ENCODE peak calls at places on chromosomes 3 and 15, in six cellular contexts. R, K, C, E, X and M are unnamed samples.

GRCh38 chr3:129347446-129347845 is 68.8 kb downstream of the HMCES start:
- DNase-seq in R (no peak), C (no peak), K (no peak), X (no peak), E (no peak), M (peak)

GRCh38 chr3:152834354-152835310 is at the start of gene P2RY1:
- DNase-seq in R (peak), X (peak), K (peak), E (peak), C (no peak), M (peak)

GRCh38 chr3:11810276-11810675 is 36.4 kb downstream of the TAMM41 start:
- DNase-seq in K (no peak), E (no peak), X (no peak), R (no peak), C (no peak), M (no peak)

GRCh38 chr15:99016680-99017321 is 9.2 kb upstream of the PGPEP1L start:
- DNase-seq in C (no peak), X (no peak), K (peak), R (no peak), E (no peak), M (no peak)

GRCh38 chr15:67185621-67186225 is 68.7 kb downstream of the AAGAB start:
- DNase-seq in E (peak), R (no peak), C (no peak), X (peak), K (no peak), M (no peak)

GRCh38 chr3:126084667-126085180 is 800 bp upstream of the SLC41A3 start:
- DNase-seq in E (no peak), K (no peak), C (no peak), R (no peak), X (no peak), M (no peak)

GRCh38 chr3:26078539-26078938 is 288.6 kb downstream of the OXSM start:
- DNase-seq in E (no peak), K (no peak), R (no peak), X (no peak), C (no peak), M (no peak)

GRCh38 chr3:9111349-9112265 is 137.8 kb downstream of the SRGAP3 start:
- DNase-seq in K (no peak), X (peak), E (peak), C (no peak), R (no peak), M (no peak)

GRCh38 chr3:99711361-99711760 is 73.0 kb downstream of the COL8A1 start:
- DNase-seq in K (no peak), E (no peak), C (no peak), R (no peak), X (no peak), M (no peak)

GRCh38 chr3:18190646-18191045 is 234.5 kb downstream of the SATB1 start:
- DNase-seq in R (no peak), X (no peak), E (no peak), K (no peak), C (no peak), M (no peak)

GRCh38 chr15:25136119-25136518 is 181.3 kb downstream of the SNRPN start:
- DNase-seq in C (no peak), R (no peak), K (peak), E (no peak), X (no peak), M (no peak)

GRCh38 chr15:70812827-70813364 is 41.1 kb downstream of the LARP6 start:
- DNase-seq in E (no peak), K (no peak), C (no peak), X (no peak), R (no peak), M (no peak)

GRCh38 chr15:85383470-85384148 is 3.2 kb downstream of the AKAP13 start:
- DNase-seq in C (no peak), X (no peak), E (no peak), K (no peak), R (no peak), M (no peak)

GRCh38 chr3:54171509-54171908 is 49.2 kb downstream of the CACNA2D3 start:
- DNase-seq in K (no peak), C (no peak), E (no peak), R (no peak), X (no peak), M (no peak)

GRCh38 chr3:107065094-107065861 is 312.0 kb upstream of the CCDC54 start:
- DNase-seq in C (no peak), K (no peak), R (no peak), E (no peak), X (no peak), M (no peak)

GRCh38 chr3:115512565-115513410 is 110.5 kb upstream of the GAP43 start:
- DNase-seq in X (no peak), C (no peak), K (peak), R (no peak), E (peak), M (no peak)

GRCh38 chr15:48175126-48175525 is 3.0 kb downstream of the MYEF2 start:
- DNase-seq in R (no peak), X (no peak), E (no peak), K (no peak), C (no peak), M (no peak)

GRCh38 chr3:169432692-169433432 is 230.7 kb downstream of the MECOM start:
- DNase-seq in E (no peak), C (no peak), K (no peak), R (no peak), X (no peak), M (no peak)

GRCh38 chr3:42098171-42098570 is 7.0 kb downstream of the TRAK1 start:
- DNase-seq in K (no peak), X (no peak), E (no peak), C (no peak), R (no peak), M (no peak)

GRCh38 chr3:126952983-126953660 is 29.8 kb upstream of the PLXNA1 start:
- DNase-seq in R (no peak), C (no peak), E (no peak), K (no peak), X (no peak), M (no peak)

GRCh38 chr15:69568621-69569020 is 116.0 kb downstream of the RPLP1 start:
- DNase-seq in E (no peak), C (no peak), X (no peak), R (no peak), K (no peak), M (no peak)

GRCh38 chr15:56241374-56242085 is 2.1 kb downstream of the RFX7 start:
- DNase-seq in K (no peak), X (no peak), C (no peak), E (no peak), R (no peak), M (no peak)

GRCh38 chr3:73401616-73402265 is 223.0 kb downstream of the PDZRN3 start:
- DNase-seq in C (no peak), K (no peak), X (no peak), E (peak), R (peak), M (no peak)

GRCh38 chr15:40235201-40235890 is 3.5 kb upstream of the PAK6 start:
- DNase-seq in K (no peak), X (no peak), E (no peak), R (no peak), C (no peak), M (no peak)

GRCh38 chr3:119582178-119582577 is 2.9 kb downstream of the ADPRH start:
- DNase-seq in R (no peak), K (no peak), E (no peak), C (no peak), X (no peak), M (no peak)

GRCh38 chr3:119018690-119019463 is 15.8 kb downstream of the IGSF11 start:
- DNase-seq in E (no peak), X (no peak), R (no peak), C (no peak), K (no peak), M (no peak)

GRCh38 chr3:10763248-10763620 is 52.8 kb upstream of the SLC6A11 start:
- DNase-seq in R (no peak), C (no peak), K (no peak), X (no peak), E (no peak), M (no peak)

GRCh38 chr3:48897401-48898376 is 993 bp downstream of the SLC25A20 start:
- DNase-seq in R (peak), C (no peak), X (no peak), E (peak), K (no peak), M (peak)

GRCh38 chr3:13587442-13587841 is 38.5 kb downstream of the FBLN2 start:
- DNase-seq in R (no peak), X (no peak), C (no peak), K (no peak), E (no peak), M (no peak)

GRCh38 chr15:64045774-64046346 is 425 bp downstream of the DAPK2 start:
- DNase-seq in C (no peak), X (no peak), R (peak), E (no peak), K (no peak), M (no peak)

GRCh38 chr3:57434041-57434440 is 110.1 kb downstream of the DNAH12 start:
- DNase-seq in R (no peak), K (peak), X (no peak), E (no peak), C (no peak), M (no peak)

GRCh38 chr15:85754993-85755392 is 39.7 kb downstream of the KLHL25 start:
- DNase-seq in K (no peak), X (no peak), R (no peak), E (peak), C (no peak), M (no peak)

GRCh38 chr3:57951106-57951882 is 56.9 kb upstream of the FLNB start:
- DNase-seq in E (peak), K (peak), X (peak), R (peak), C (no peak), M (peak)

GRCh38 chr15:50786871-50787270 is 21.4 kb upstream of the SPPL2A start:
- DNase-seq in E (no peak), K (no peak), C (no peak), X (no peak), R (no peak), M (no peak)

DNA sequence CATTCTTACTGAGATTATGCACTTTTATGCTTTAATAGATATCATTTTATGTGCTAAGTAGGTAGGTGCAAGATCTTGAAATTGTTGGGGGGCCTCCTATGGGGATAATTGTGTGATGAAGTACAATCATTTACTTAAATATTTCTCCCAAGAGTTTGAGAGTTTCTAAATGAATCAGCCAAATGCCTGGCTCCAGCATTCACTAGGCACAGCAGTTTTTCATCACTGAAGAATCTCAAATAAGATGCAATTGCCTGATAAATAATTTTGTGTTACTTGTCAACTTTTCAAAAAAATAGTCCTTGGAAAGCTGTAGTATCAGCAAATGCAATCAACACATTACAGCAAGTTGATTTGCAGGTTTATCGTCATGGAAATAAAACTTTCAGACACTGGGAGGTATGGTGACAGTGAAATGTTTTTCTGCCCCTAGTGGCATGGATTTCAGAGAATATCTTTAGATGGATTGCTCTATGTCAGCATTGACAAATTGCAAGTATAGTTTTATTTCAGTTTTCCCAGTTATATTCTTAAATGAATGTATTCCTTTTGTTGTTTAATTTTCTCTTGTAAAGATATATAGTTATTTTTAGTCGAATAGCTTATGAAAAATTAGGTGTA is 167.1 kb downstream of the NEK11 start:
- DNase-seq in C (no peak), R (no peak), E (no peak), K (no peak), X (no peak), M (no peak)
- TF ChIP-seq CTCF in C (no peak), R (no peak), E (no peak), K (no peak), X (no peak), M (no peak)

DNA sequence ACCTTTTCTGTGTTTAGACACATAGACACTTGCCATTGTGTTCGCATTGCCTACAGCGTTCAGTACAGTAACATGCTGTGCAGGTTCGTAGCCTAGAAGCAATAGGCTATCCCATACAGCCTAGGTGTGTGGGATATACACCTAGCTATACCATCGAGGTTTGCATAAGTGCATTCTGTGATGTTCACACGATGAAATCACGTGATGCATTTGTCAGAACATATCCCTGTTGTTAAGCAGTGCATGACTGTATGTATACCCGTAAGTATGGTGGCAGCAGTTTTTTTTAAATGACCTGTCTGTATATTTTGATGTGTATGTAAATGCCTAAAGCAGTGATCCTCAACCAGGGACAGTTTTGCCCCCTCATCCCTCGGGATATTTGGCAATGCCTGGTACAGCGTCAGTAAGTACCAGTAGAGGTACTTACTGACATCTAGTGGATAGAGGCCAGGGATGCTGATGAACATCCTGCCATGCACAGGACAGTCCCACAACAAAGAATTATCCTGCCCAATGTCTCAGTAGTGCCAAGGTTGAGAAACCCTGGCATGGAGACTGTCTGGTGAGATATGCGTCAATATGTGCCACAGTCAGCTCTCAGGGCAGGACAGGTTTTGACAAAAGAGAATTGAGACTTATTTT is 129.1 kb downstream of the HCN4 start:
- DNase-seq in K (no peak), C (no peak), X (no peak), R (no peak), E (no peak), M (no peak)
- TF ChIP-seq CTCF in K (no peak), C (no peak), X (no peak), R (no peak), E (no peak), M (no peak)

GRCh38 chr3:44554626-44555592 is at the start of gene ZKSCAN7:
- DNase-seq in R (peak), C (peak), E (peak), K (peak), X (peak), M (no peak)
- TF ChIP-seq CTCF in R (no peak), C (no peak), E (no peak), K (no peak), X (no peak), M (no peak)

GRCh38 chr3:68009865-68010264 is 355.5 kb upstream of the SUCLG2 start:
- DNase-seq in E (no peak), K (no peak), R (no peak), C (no peak), X (no peak), M (no peak)

GRCh38 chr3:68007621-68008226 is 353.3 kb upstream of the SUCLG2 start:
- DNase-seq in K (peak), R (no peak), C (peak), X (no peak), E (no peak), M (no peak)
- TF ChIP-seq CTCF in K (peak), R (no peak), C (no peak), X (no peak), E (no peak), M (no peak)

GRCh38 chr3:50519471-50520089 is 16.1 kb upstream of the CACNA2D2 start:
- DNase-seq in E (peak), X (peak), R (peak), K (peak), C (peak), M (no peak)

GRCh38 chr3:50516048-50516871 is 12.8 kb upstream of the CACNA2D2 start:
- DNase-seq in C (no peak), E (peak), K (peak), R (peak), X (no peak), M (no peak)

GRCh38 chr3:50515565-50516047 is 12.2 kb upstream of the CACNA2D2 start:
- DNase-seq in C (no peak), E (peak), K (peak), X (no peak), R (peak), M (no peak)

GRCh38 chr3:50518441-50518840 is 15.0 kb upstream of the CACNA2D2 start:
- DNase-seq in C (no peak), K (no peak), R (no peak), X (no peak), E (no peak), M (no peak)

GRCh38 chr3:50517721-50518206 is 14.3 kb upstream of the CACNA2D2 start:
- DNase-seq in C (no peak), X (no peak), K (no peak), E (no peak), R (no peak), M (no peak)
- TF ChIP-seq CTCF in C (no peak), X (no peak), K (no peak), E (no peak), R (no peak), M (no peak)

DNA sequence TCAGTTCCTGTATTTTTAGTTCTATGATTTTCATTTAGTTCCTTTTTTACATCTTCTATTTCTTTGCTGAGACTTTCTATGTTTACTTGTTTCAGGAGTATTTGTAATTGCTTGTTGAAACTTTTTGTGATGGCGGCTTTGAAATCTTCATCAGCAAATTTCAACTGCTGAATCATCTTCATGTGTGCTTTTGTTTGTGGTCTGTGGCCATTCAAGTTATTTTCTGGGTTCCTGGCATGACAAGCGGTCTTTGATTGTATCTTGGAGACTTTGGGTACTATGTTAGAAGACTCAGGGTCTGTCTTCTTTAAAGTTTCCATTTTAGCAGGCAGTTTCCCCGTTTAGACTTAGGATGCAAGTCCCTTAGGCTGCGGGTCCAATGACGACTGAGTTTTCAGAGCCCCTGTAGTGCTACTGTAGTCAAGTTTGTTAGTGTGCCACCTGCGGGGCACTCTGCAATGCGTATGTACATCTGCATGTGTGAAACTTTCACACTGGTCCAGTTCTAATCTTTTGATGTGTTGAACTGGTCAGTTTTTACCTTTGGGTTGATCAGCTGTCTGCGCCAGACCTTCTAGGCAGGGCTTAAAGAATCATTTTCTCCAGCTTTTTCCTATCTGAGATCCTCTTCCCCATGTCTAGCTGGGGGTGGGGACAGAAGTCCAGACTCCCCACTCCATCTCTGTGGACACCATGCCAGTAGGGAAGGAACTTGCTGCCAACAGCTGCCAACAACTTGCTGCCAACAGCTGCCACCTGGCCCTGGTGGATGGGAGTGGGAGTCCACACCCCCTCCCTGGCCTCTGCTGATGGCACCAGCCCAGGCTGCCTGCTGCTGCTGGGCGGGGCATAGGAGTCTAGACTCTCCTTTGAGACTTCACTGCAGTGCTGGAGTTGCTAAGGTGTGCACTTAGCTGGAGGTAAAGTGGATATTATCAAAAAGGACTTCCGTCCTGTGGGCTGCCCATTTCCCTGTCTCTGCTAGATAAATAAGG is 190.9 kb downstream of the TJP1 start:
- DNase-seq in E (no peak), R (peak), C (no peak), X (no peak), K (no peak), M (no peak)
- TF ChIP-seq CTCF in E (no peak), R (no peak), C (no peak), X (no peak), K (no peak), M (no peak)